ENCODE peak calls at places on chromosomes 11 and 22, in five cellular contexts. One of them, this sample, is unnamed.

GRCh38 chr11:86807356-86807755 is 7.0 kb downstream of the PRSS23 start:
- DNase-seq in cardiac fibroblast: no peak
- DNase-seq in right atrium auricular region: no peak
- DNase-seq in heart right ventricle: no peak
- DNase-seq in AG04450: no peak
- DNase-seq in this sample: no peak

GRCh38 chr11:120432056-120433018 is 79.2 kb upstream of the GRIK4 start:
- DNase-seq in right atrium auricular region: no peak
- DNase-seq in heart right ventricle: peak
- DNase-seq in AG04450: peak
- DNase-seq in cardiac fibroblast: peak
- DNase-seq in this sample: peak

GRCh38 chr11:126627376-126627775 is 271.9 kb downstream of the ST3GAL4 start:
- DNase-seq in cardiac fibroblast: no peak
- DNase-seq in AG04450: no peak
- DNase-seq in heart right ventricle: no peak
- DNase-seq in right atrium auricular region: no peak
- DNase-seq in this sample: no peak

GRCh38 chr11:62337682-62338181 is 484 bp downstream of the ASRGL1 start:
- DNase-seq in heart right ventricle: peak
- DNase-seq in AG04450: no peak
- DNase-seq in right atrium auricular region: no peak
- DNase-seq in cardiac fibroblast: peak
- DNase-seq in this sample: peak

GRCh38 chr11:66653123-66653522 is 14.6 kb downstream of the RBM4 start:
- DNase-seq in cardiac fibroblast: no peak
- DNase-seq in AG04450: no peak
- DNase-seq in right atrium auricular region: no peak
- DNase-seq in heart right ventricle: no peak
- DNase-seq in this sample: no peak

GRCh38 chr11:3092603-3093141 is 35.4 kb upstream of the CARS1 start:
- DNase-seq in cardiac fibroblast: no peak
- DNase-seq in AG04450: no peak
- DNase-seq in right atrium auricular region: no peak
- DNase-seq in heart right ventricle: no peak
- DNase-seq in this sample: no peak

GRCh38 chr22:47111626-47112373 is 349.4 kb downstream of the TBC1D22A start:
- DNase-seq in AG04450: no peak
- DNase-seq in cardiac fibroblast: peak
- DNase-seq in right atrium auricular region: no peak
- DNase-seq in heart right ventricle: no peak
- DNase-seq in this sample: no peak

GRCh38 chr11:1207451-1208360 is 15.2 kb upstream of the MUC5B start:
- DNase-seq in right atrium auricular region: no peak
- DNase-seq in heart right ventricle: no peak
- DNase-seq in cardiac fibroblast: no peak
- DNase-seq in AG04450: no peak
- DNase-seq in this sample: no peak

GRCh38 chr11:84498016-84498415 is 1129.1 kb downstream of the DLG2 start:
- DNase-seq in heart right ventricle: peak
- DNase-seq in right atrium auricular region: no peak
- DNase-seq in cardiac fibroblast: peak
- DNase-seq in AG04450: no peak
- DNase-seq in this sample: no peak

GRCh38 chr22:40178417-40179409 is 988 bp downstream of the TNRC6B start:
- DNase-seq in heart right ventricle: no peak
- DNase-seq in cardiac fibroblast: peak
- DNase-seq in AG04450: no peak
- DNase-seq in right atrium auricular region: no peak
- DNase-seq in this sample: peak

GRCh38 chr11:1234054-1234720 is 11.3 kb downstream of the MUC5B start:
- DNase-seq in cardiac fibroblast: no peak
- DNase-seq in AG04450: no peak
- DNase-seq in right atrium auricular region: no peak
- DNase-seq in heart right ventricle: no peak
- DNase-seq in this sample: no peak

GRCh38 chr22:39178206-39179111 is 26.0 kb upstream of the CBX7 start:
- DNase-seq in heart right ventricle: no peak
- DNase-seq in AG04450: no peak
- DNase-seq in cardiac fibroblast: peak
- DNase-seq in right atrium auricular region: no peak
- DNase-seq in this sample: peak

GRCh38 chr11:85406841-85407240 is 220.3 kb downstream of the DLG2 start:
- DNase-seq in AG04450: no peak
- DNase-seq in right atrium auricular region: no peak
- DNase-seq in heart right ventricle: no peak
- DNase-seq in cardiac fibroblast: no peak
- DNase-seq in this sample: no peak

GRCh38 chr22:22815397-22816170 is 72.0 kb upstream of the IGLL5 start:
- DNase-seq in right atrium auricular region: no peak
- DNase-seq in cardiac fibroblast: no peak
- DNase-seq in heart right ventricle: no peak
- DNase-seq in AG04450: no peak
- DNase-seq in this sample: no peak

GRCh38 chr22:18121436-18122253 is 11.0 kb downstream of the TUBA8 start:
- DNase-seq in AG04450: no peak
- DNase-seq in cardiac fibroblast: no peak
- DNase-seq in right atrium auricular region: no peak
- DNase-seq in heart right ventricle: no peak
- DNase-seq in this sample: no peak

GRCh38 chr11:73652046-73652730 is 5.8 kb downstream of the PLEKHB1 start:
- DNase-seq in cardiac fibroblast: peak
- DNase-seq in heart right ventricle: peak
- DNase-seq in AG04450: no peak
- DNase-seq in right atrium auricular region: no peak
- DNase-seq in this sample: peak

GRCh38 chr11:13183094-13183825 is 94.3 kb upstream of the BMAL1 start:
- DNase-seq in right atrium auricular region: no peak
- DNase-seq in heart right ventricle: no peak
- DNase-seq in cardiac fibroblast: peak
- DNase-seq in AG04450: no peak
- DNase-seq in this sample: peak

GRCh38 chr22:22673628-22674027 is 29.2 kb downstream of the GGTLC2 start:
- DNase-seq in heart right ventricle: no peak
- DNase-seq in right atrium auricular region: no peak
- DNase-seq in cardiac fibroblast: no peak
- DNase-seq in AG04450: no peak
- DNase-seq in this sample: no peak

GRCh38 chr11:133907841-133908241 is 48.9 kb downstream of the IGSF9B start:
- DNase-seq in right atrium auricular region: no peak
- DNase-seq in heart right ventricle: no peak
- DNase-seq in AG04450: no peak
- DNase-seq in cardiac fibroblast: no peak
- DNase-seq in this sample: no peak

GRCh38 chr11:68792400-68792955 is 41.2 kb upstream of the TESMIN start:
- DNase-seq in cardiac fibroblast: no peak
- DNase-seq in AG04450: no peak
- DNase-seq in heart right ventricle: no peak
- DNase-seq in right atrium auricular region: no peak
- DNase-seq in this sample: no peak

GRCh38 chr11:102416974-102417373 is 35.6 kb downstream of the TMEM123 start:
- DNase-seq in AG04450: no peak
- DNase-seq in cardiac fibroblast: no peak
- DNase-seq in heart right ventricle: no peak
- DNase-seq in right atrium auricular region: no peak
- DNase-seq in this sample: no peak

GRCh38 chr11:110094298-110095073 is 1.3 kb downstream of the ZC3H12C start:
- DNase-seq in AG04450: no peak
- DNase-seq in heart right ventricle: no peak
- DNase-seq in right atrium auricular region: no peak
- DNase-seq in cardiac fibroblast: no peak
- DNase-seq in this sample: no peak

GRCh38 chr11:34358666-34359547 is 1.1 kb upstream of the ABTB2 start:
- DNase-seq in cardiac fibroblast: peak
- DNase-seq in right atrium auricular region: peak
- DNase-seq in AG04450: no peak
- DNase-seq in heart right ventricle: peak
- DNase-seq in this sample: peak

GRCh38 chr11:60125962-60126585 is 37.6 kb downstream of the MS4A2 start:
- DNase-seq in AG04450: no peak
- DNase-seq in right atrium auricular region: no peak
- DNase-seq in cardiac fibroblast: no peak
- DNase-seq in heart right ventricle: no peak
- DNase-seq in this sample: peak

GRCh38 chr11:93783362-93783761 is 720 bp upstream of the MED17 start:
- DNase-seq in heart right ventricle: no peak
- DNase-seq in right atrium auricular region: no peak
- DNase-seq in AG04450: no peak
- DNase-seq in cardiac fibroblast: no peak
- DNase-seq in this sample: no peak

GRCh38 chr22:39546889-39547586 is 14.5 kb upstream of the RPS19BP1 start:
- DNase-seq in right atrium auricular region: no peak
- DNase-seq in heart right ventricle: no peak
- DNase-seq in AG04450: no peak
- DNase-seq in cardiac fibroblast: no peak
- DNase-seq in this sample: peak

DNA sequence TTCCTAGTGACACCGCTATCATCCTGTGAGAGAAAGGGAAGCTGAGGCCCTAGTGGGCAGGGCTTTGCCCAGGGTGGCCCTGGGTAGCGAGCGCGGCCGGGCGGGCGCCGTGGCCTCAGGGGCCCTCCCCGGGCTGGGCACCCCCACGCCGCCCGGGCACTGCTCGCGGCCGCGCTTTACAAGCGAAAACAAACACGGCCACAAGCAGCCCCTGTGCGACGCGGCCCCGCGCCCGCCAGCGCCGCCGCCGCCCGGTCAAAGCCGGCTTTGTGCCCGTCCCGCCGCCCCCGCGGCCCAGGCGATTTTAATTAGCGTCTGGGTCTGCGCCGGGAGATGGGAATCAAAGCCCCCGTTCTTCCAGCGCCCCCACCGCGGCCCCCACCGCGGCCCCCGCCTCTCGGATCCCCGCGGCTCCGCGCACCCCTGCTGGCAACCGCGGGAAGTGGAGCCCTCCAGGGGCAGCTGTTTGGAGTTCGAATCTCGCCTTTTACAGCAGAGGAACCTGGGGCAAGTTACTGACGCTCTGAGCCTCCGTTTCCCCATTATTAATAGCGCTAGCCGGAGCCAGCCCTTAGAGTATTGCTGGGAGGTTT is 47.9 kb downstream of the CHRDL2 start:
- DNase-seq in right atrium auricular region: no peak
- DNase-seq in cardiac fibroblast: peak
- DNase-seq in heart right ventricle: no peak
- DNase-seq in AG04450: no peak
- DNase-seq in this sample: no peak
- TF ChIP-seq CTCF in right atrium auricular region: peak
- TF ChIP-seq CTCF in cardiac fibroblast: peak
- TF ChIP-seq CTCF in heart right ventricle: peak
- TF ChIP-seq CTCF in AG04450: peak
- TF ChIP-seq CTCF in this sample: peak

DNA sequence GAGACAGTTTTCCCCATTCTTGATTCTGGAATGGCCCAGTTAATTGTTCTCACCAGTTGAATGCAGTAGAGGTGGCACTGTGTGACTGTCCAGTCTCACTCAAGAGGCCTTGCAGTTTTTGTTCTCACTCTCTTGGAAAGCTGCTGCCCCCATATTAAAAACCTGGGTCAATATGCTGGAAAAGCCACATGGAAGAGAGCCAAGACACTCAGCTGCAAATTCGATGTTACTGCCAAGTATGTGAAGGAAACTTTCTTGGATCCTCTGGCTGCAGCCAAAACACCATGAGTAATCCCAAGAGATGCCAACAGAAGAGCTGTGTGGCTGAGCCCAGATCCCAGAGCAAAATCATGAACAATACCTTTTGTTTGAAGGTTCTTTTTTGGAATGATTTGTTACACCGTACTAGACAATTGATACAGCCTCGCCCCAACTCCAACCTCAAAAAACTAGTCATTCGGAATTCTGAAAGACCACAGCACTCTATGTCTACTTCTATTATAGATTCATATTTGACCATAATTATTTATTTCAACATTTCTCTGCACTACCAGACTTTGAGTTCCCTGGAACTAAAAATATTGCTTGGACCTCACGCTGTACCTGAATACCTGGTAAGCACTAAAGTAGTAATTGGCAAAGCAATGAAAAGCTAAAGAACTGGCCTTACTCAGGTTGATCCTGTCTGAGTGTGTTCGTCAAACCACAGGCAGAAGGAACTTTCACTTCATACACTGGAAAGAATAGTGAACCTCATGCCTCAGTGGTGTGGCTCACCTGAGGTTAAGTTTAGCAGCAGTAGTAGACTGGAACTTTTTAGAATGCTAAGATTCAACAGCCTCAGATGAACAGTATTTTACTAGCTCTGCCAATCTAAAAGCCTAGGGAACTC is 378.8 kb downstream of the ETS1 start:
- DNase-seq in heart right ventricle: peak
- DNase-seq in AG04450: peak
- DNase-seq in right atrium auricular region: no peak
- DNase-seq in cardiac fibroblast: peak
- DNase-seq in this sample: peak
- TF ChIP-seq CTCF in heart right ventricle: no peak
- TF ChIP-seq CTCF in AG04450: no peak
- TF ChIP-seq CTCF in right atrium auricular region: no peak
- TF ChIP-seq CTCF in cardiac fibroblast: no peak
- TF ChIP-seq CTCF in this sample: no peak

GRCh38 chr11:128888034-128888985 is 2.8 kb upstream of the KCNJ5 start:
- DNase-seq in AG04450: no peak
- DNase-seq in heart right ventricle: no peak
- DNase-seq in cardiac fibroblast: no peak
- DNase-seq in right atrium auricular region: no peak
- DNase-seq in this sample: no peak

GRCh38 chr11:128884054-128884453 is 7.1 kb upstream of the KCNJ5 start:
- DNase-seq in right atrium auricular region: no peak
- DNase-seq in cardiac fibroblast: no peak
- DNase-seq in heart right ventricle: no peak
- DNase-seq in AG04450: no peak
- DNase-seq in this sample: no peak

GRCh38 chr11:128889657-128890213 is 1.4 kb upstream of the KCNJ5 start:
- DNase-seq in heart right ventricle: no peak
- DNase-seq in AG04450: no peak
- DNase-seq in right atrium auricular region: no peak
- DNase-seq in cardiac fibroblast: no peak
- DNase-seq in this sample: no peak

GRCh38 chr11:128884703-128885338 is 6.3 kb upstream of the KCNJ5 start:
- DNase-seq in AG04450: peak
- DNase-seq in cardiac fibroblast: peak
- DNase-seq in heart right ventricle: peak
- DNase-seq in right atrium auricular region: no peak
- DNase-seq in this sample: peak

GRCh38 chr11:128886401-128887119 is 4.6 kb upstream of the KCNJ5 start:
- DNase-seq in heart right ventricle: no peak
- DNase-seq in right atrium auricular region: no peak
- DNase-seq in cardiac fibroblast: no peak
- DNase-seq in AG04450: no peak
- DNase-seq in this sample: peak
- TF ChIP-seq CTCF in heart right ventricle: no peak
- TF ChIP-seq CTCF in right atrium auricular region: no peak
- TF ChIP-seq CTCF in cardiac fibroblast: no peak
- TF ChIP-seq CTCF in AG04450: peak
- TF ChIP-seq CTCF in this sample: peak

DNA sequence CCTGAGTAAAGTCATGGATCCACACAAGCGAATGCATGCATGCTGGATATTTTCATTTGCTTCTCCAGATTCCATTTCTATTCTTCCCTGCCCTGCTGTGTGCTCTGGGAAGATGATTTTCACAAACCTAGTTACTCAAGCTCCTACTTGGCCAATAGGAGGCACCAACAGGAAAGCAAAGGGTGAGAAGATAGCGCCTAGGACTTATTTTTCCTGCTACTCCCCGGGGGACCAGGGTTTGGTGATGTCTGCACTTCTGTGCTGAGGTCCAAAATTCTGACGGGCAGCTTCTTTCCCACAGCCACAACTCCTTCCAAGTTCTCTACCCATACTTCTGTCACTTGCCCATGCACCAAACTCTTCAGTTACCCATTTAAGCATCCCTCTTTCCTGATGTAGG is 509.3 kb upstream of the TENM4 start:
- DNase-seq in heart right ventricle: no peak
- DNase-seq in AG04450: no peak
- DNase-seq in right atrium auricular region: no peak
- DNase-seq in cardiac fibroblast: no peak
- DNase-seq in this sample: no peak
- TF ChIP-seq CTCF in heart right ventricle: no peak
- TF ChIP-seq CTCF in AG04450: no peak
- TF ChIP-seq CTCF in right atrium auricular region: no peak
- TF ChIP-seq CTCF in cardiac fibroblast: no peak
- TF ChIP-seq CTCF in this sample: no peak

This sample was measured in PC-3.